ENCODE peak calls at places on chromosome 19, in eight cellular contexts. Z, C, B, U, G, S, I and V are unnamed samples.

GRCh38 chr19:30256510-30256850 is 115.7 kb upstream of the ZNF536 start:
- DNase-seq in Z (no peak), U (no peak), C (no peak), S (no peak), B (no peak), I (no peak), G (no peak), V (no peak)

GRCh38 chr19:45885556-45886426 is at the start of gene IRF2BP1:
- DNase-seq in B (peak), I (peak), Z (peak), G (peak), C (peak), S (peak), U (peak), V (peak)

GRCh38 chr19:5046339-5047039 is 77.6 kb downstream of the KDM4B start:
- DNase-seq in Z (no peak), G (no peak), B (peak), S (peak), U (no peak), I (no peak), C (no peak), V (peak)

GRCh38 chr19:56839665-56840451 is 668 bp downstream of the PEG3 start:
- DNase-seq in Z (no peak), U (no peak), B (peak), G (peak), S (peak), I (no peak), C (no peak), V (no peak)

GRCh38 chr19:18559685-18560084 is 2.0 kb downstream of the KXD1 start:
- DNase-seq in G (no peak), Z (no peak), C (no peak), U (no peak), I (no peak), B (no peak), S (no peak), V (no peak)

GRCh38 chr19:56159009-56159501 is 16.8 kb upstream of the GALP start:
- DNase-seq in S (no peak), I (no peak), C (no peak), U (no peak), G (no peak), Z (no peak), B (no peak), V (no peak)

GRCh38 chr19:51830263-51830662 is 35.3 kb downstream of the FPR3 start:
- DNase-seq in C (no peak), U (no peak), B (no peak), I (no peak), Z (no peak), G (peak), S (no peak), V (no peak)

GRCh38 chr19:13781547-13781946 is 7.3 kb downstream of the C19orf53 start:
- DNase-seq in B (peak), C (no peak), S (peak), I (no peak), U (peak), G (peak), Z (no peak), V (peak)

GRCh38 chr19:50333235-50333736 is 4.1 kb upstream of the KCNC3 start:
- DNase-seq in U (peak), G (peak), Z (peak), S (peak), B (peak), I (peak), C (peak), V (no peak)

GRCh38 chr19:7799640-7800355 is 30.2 kb upstream of the EVI5L start:
- DNase-seq in C (peak), Z (peak), I (no peak), U (peak), B (peak), S (no peak), G (peak), V (peak)